ENCODE peak calls at places on chromosomes 1 and 21, in four cellular contexts. P is left lung, J is small intestine, O is spleen. U is an unnamed sample.
A peak's percentile ranks its signal among the peaks of the same experiment; 100 is the strongest.

GRCh38 chr1:197680311-197680710 is 95.0 kb downstream of the DENND1B start:
- DNase-seq in P (no peak), J (no peak), O (no peak), U (no peak)

GRCh38 chr1:95850798-95851197 is 616.8 kb downstream of the RWDD3 start:
- DNase-seq in P (no peak), J (no peak), O (no peak), U (no peak)

GRCh38 chr1:22971161-22972062 is 1.3 kb downstream of the LACTBL1 start:
- DNase-seq in P (no peak), J (no peak), O (peak; percentile 23), U (no peak)

GRCh38 chr1:207871117-207871649 is 39.7 kb downstream of the CD34 start:
- DNase-seq in P (no peak), J (no peak), O (no peak), U (no peak)

GRCh38 chr1:34918609-34919561 is 10.6 kb downstream of the DLGAP3 start:
- DNase-seq in P (no peak), J (no peak), O (no peak), U (peak; percentile 13)

GRCh38 chr1:151211972-151212705 is 13.8 kb downstream of the PIP5K1A start:
- DNase-seq in P (no peak), J (no peak), O (no peak), U (no peak)

GRCh38 chr21:41816583-41817165 is 49.8 kb upstream of the RIPK4 start:
- DNase-seq in P (peak; percentile 54), J (peak; percentile 57), O (peak; percentile 89), U (peak; percentile 48)

GRCh38 chr1:42340093-42340492 is 5.1 kb upstream of the FOXJ3 start:
- DNase-seq in P (no peak), J (peak; percentile 79), O (no peak), U (no peak)

GRCh38 chr1:147214842-147215539 is 10.1 kb downstream of the FMO5 start:
- DNase-seq in P (no peak), J (no peak), O (no peak), U (no peak)

GRCh38 chr1:59061876-59062275 is 235.0 kb upstream of the FGGY start:
- DNase-seq in P (peak; percentile 44), J (no peak), O (no peak), U (peak; percentile 43)
- H3K4me3 ChIP-seq in P (no peak overlapping the region), J (no peak overlapping the region), O (no peak overlapping the region), U (peak overlapping the region; percentile 46)

GRCh38 chr1:91732991-91733390 is 153.0 kb downstream of the TGFBR3 start:
- DNase-seq in P (no peak), J (no peak), O (no peak), U (no peak)

GRCh38 chr1:91737650-91738049 is 148.3 kb downstream of the TGFBR3 start:
- DNase-seq in P (no peak), J (no peak), O (no peak), U (no peak)

GRCh38 chr1:91736999-91737615 is 148.8 kb downstream of the TGFBR3 start:
- DNase-seq in P (no peak), J (peak; percentile 20), O (no peak), U (no peak)

GRCh38 chr1:91736146-91736998 is 149.6 kb downstream of the TGFBR3 start:
- DNase-seq in P (no peak), J (no peak), O (no peak), U (no peak)

GRCh38 chr1:91735266-91735845 is 150.6 kb downstream of the TGFBR3 start:
- DNase-seq in P (no peak), J (peak; percentile 19), O (no peak), U (no peak)
- H3K27ac ChIP-seq in P (no peak overlapping the region), J (no peak overlapping the region), O (no peak overlapping the region), U (peak overlapping the region; percentile 59)

GRCh38 chr1:180092931-180093650 is 61.6 kb upstream of the QSOX1 start:
- DNase-seq in P (no peak), J (no peak), O (no peak), U (no peak)
- H3K4me3 ChIP-seq in P (no peak overlapping the region), J (no peak overlapping the region), O (no peak overlapping the region), U (no peak overlapping the region)

GRCh38 chr1:222042120-222042519 is 300.2 kb upstream of the DUSP10 start:
- DNase-seq in P (no peak), J (no peak), O (no peak), U (no peak)
- H3K27ac ChIP-seq in P (no peak overlapping the region), J (no peak overlapping the region), O (no peak overlapping the region), U (no peak overlapping the region)

GRCh38 chr1:25641931-25642611 is 25.5 kb downstream of the MAN1C1 start:
- DNase-seq in P (no peak), J (no peak), O (no peak), U (no peak)

GRCh38 chr1:25643962-25644361 is 27.4 kb downstream of the MAN1C1 start:
- DNase-seq in P (no peak), J (no peak), O (no peak), U (no peak)

GRCh38 chr1:25641329-25641725 is 24.7 kb downstream of the MAN1C1 start:
- DNase-seq in P (no peak), J (no peak), O (no peak), U (no peak)

GRCh38 chr1:25640646-25641328 is 24.2 kb downstream of the MAN1C1 start:
- DNase-seq in P (no peak), J (no peak), O (no peak), U (no peak)

DNA sequence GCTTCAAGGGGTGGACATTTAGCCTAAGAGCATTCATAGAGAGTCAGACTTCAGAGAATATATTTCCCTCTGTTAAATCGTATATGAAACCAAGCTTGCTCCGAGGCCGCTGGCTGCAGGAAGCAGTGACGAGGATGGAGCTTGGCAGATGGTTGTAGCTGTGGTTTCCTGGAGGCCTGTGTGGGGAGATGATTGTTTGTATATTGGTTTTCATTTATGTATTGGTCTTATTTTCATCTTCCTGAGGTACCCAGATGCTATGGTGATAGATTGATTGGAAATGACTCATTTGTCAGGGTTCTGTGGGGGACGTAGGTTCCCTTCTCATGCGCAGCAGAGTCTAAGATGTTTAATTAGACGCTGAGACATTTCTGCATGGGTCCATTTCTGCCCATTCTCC is 26.1 kb downstream of the MAN1C1 start:
- DNase-seq in P (no peak), J (peak; percentile 46), O (peak; percentile 87), U (no peak)
- H3K4me3 ChIP-seq in P (no peak overlapping the region), J (no peak overlapping the region), O (no peak overlapping the region), U (peak overlapping the region; percentile 8)

GRCh38 chr1:198778049-198778448 is 139.2 kb downstream of the PTPRC start:
- DNase-seq in P (peak; percentile 62), J (no peak), O (peak; percentile 77), U (no peak)
- H3K27ac ChIP-seq in P (no peak overlapping the region), J (no peak overlapping the region), O (peak overlapping the region; percentile 89), U (no peak overlapping the region)

U was measured in heart right ventricle.